ENCODE peak calls at places on chromosome 22, in five cellular contexts. A is H7, V is adipocyte, J is AG04450, N is upper lobe of right lung. P is an unnamed sample. For H3K27me3, the result is how much of the 10 kb centered on the place peaks cover.

GRCh38 chr22:24592846-24593809 is at the start of gene LRRC75B:
- DNase-seq in A (peak), N (peak), J (peak), V (peak), P (peak)

GRCh38 chr22:23790819-23791736 is 4.3 kb downstream of the SMARCB1 start:
- DNase-seq in N (no peak), V (peak), J (no peak), A (peak), P (peak)

GRCh38 chr22:25060522-25061071 is 108.1 kb downstream of the KIAA1671 start:
- DNase-seq in J (no peak), N (no peak), V (no peak), A (peak), P (no peak)

GRCh38 chr22:46652081-46652929 is 32.1 kb downstream of the GRAMD4 start:
- DNase-seq in J (no peak), A (no peak), V (no peak), N (no peak), P (peak)

GRCh38 chr22:31079095-31079642 is 1.9 kb upstream of the SMTN start:
- DNase-seq in N (no peak), A (peak), V (no peak), J (no peak), P (peak)

GRCh38 chr22:23225724-23226496 is 45.6 kb downstream of the BCR start:
- DNase-seq in A (peak), J (no peak), V (peak), N (peak), P (no peak)

GRCh38 chr22:50261615-50262459 is at the start of gene MAPK12:
- DNase-seq in A (peak), V (peak), N (no peak), J (no peak), P (peak)

GRCh38 chr22:23678133-23678532 is 12.7 kb upstream of the RGL4 start:
- DNase-seq in A (no peak), N (peak), J (no peak), V (no peak), P (no peak)

GRCh38 chr22:19645905-19646304 is 68.4 kb upstream of the SEPTIN5 start:
- DNase-seq in J (no peak), N (no peak), V (no peak), A (no peak), P (no peak)

GRCh38 chr22:29141078-29141688 is 64.5 kb upstream of the EMID1 start:
- DNase-seq in J (no peak), A (peak), N (no peak), V (no peak), P (no peak)

GRCh38 chr22:21933899-21934298 is 18.7 kb downstream of the PPM1F start:
- DNase-seq in N (no peak), J (no peak), A (no peak), V (no peak), P (no peak)

DNA sequence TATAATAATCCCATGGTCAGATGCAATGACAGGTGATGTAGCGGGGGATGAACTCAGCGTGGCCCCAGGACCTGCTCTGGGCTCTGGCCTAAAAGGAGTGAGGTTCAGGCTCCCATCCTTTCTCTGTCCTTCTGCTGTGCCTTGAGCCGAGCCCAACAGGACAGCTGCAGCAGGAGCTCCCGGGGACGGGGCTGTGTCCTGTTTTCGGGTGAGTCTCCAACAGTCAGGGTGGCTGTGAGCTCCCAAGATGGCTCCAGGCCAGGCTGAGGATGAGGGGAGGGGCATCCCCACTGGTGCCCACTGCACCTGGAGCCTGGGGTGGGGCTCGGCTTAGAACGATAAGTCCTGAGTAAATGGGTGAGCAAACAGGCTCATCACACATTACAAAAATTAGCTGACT is 1385.0 kb downstream of the BRD1 start:
- DNase-seq in J (no peak), A (no peak), N (no peak), V (no peak), P (no peak)
- H3K27me3 ChIP-seq in J (under half), A (under half), N (under half), V (under half), P (under half)

DNA sequence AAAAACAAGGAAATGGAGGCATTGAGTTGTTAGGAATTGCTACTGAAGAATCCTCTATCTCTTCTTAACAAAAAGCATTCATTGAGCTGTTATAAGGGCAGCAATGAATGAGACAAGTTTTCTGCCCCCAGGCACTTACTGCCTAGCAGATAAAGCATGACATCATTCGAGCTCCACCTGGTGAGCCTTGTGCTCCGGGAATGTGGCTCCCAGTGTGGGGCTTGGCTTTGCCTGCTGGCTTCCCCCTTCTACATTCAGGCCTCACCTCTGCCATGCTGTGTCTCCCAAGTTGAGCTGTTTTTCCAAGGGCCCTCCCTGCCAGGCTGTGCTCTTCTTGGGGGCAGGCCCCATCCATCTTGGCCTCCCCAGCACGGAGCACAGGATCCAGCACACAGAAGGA is 56.9 kb upstream of the EIF3D start:
- DNase-seq in A (peak), J (no peak), N (no peak), V (no peak), P (no peak)
- H3K27me3 ChIP-seq in A (under half), J (under half), N (under half), V (under half), P (under half)

DNA sequence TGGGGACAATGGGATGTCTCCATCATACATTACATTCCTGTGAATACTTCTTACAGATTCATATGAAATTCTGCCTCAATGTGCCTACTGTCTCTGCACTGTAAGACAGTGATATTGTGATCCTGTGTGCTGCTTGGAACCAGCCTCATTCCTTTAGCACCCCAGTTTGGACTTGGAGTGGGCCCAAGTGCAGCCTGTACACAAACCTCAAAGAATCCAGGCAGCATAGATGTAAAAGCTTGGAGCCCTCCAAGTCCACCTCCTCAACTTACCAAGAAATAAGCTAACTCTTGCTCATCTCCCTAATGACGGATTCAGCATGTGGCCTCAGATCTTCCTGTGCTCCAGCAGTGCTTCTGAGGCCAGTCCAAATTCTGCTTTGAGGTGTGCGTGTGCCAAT is 24.4 kb downstream of the GRAP2 start:
- DNase-seq in N (no peak), V (no peak), A (no peak), J (no peak), P (no peak)
- H3K27me3 ChIP-seq in N (under half), V (half or more), A (under half), J (under half), P (under half)

GRCh38 chr22:27674524-27674923 is 127.0 kb downstream of the MN1 start:
- DNase-seq in V (no peak), A (no peak), N (no peak), J (no peak), P (no peak)
- H3K27me3 ChIP-seq in V (under half), A (under half), N (under half), J (under half), P (under half)

GRCh38 chr22:42717197-42717967 is 3.3 kb downstream of the A4GALT start:
- DNase-seq in N (no peak), V (no peak), J (no peak), A (peak), P (no peak)

GRCh38 chr22:42719656-42720262 is 911 bp downstream of the A4GALT start:
- DNase-seq in J (no peak), A (peak), V (no peak), N (no peak), P (no peak)

GRCh38 chr22:42721045-42721434 is 370 bp upstream of the A4GALT start:
- DNase-seq in J (no peak), N (no peak), V (peak), A (peak), P (no peak)

GRCh38 chr22:42720263-42721044 is at the start of gene A4GALT:
- DNase-seq in N (no peak), J (no peak), A (peak), V (peak), P (peak)

DNA sequence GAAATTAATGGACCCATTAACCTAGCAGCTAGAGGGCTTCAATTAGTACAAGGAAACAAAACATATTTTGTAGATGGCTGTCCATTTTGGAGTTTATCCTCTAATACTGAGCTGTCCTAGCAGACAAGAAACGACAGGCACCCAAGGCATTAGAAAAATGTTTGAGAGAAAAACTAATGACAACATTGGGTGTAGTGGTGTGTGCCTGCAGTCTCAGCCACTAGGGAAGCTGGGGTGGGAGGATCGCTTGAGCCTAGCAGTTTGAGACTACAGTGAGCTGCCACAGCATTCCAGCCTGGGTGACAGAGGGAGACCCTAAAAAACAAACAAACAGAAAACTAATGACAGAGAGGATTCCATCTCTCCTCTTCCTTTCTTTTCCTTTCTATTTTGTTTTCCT is 1.5 kb downstream of the A4GALT start:
- DNase-seq in J (no peak), N (no peak), V (peak), A (no peak), P (no peak)
- H3K27me3 ChIP-seq in J (under half), N (under half), V (under half), A (under half), P (under half)

DNA sequence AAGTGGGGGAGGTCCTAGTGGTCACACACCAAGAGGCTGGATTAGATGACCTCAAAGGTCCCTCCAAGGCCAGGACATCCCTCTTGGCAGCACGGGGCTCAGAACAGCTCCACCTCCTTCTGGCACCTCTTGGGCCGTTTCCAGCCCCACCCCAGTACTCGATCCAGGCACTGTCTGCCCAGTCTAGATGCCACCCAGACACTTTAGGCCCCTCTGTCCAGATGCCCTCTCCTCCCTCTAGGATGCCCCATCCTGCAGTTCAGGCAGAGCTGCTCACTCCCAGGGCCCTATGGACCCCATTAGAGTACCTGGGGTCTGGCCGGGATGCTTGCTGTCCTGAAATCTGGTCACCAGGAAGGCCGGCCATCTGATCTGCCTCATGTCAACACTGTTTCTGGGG is 34.7 kb upstream of the PRR5 start:
- DNase-seq in A (peak), V (no peak), N (no peak), J (no peak), P (no peak)
- H3K27me3 ChIP-seq in A (under half), V (under half), N (under half), J (under half), P (under half)

GRCh38 chr22:44799077-44799931 is 46.9 kb downstream of the ARHGAP8 start:
- DNase-seq in V (no peak), N (no peak), A (peak), J (no peak), P (no peak)

GRCh38 chr22:44804327-44804726 is 52.0 kb downstream of the ARHGAP8 start:
- DNase-seq in V (no peak), J (no peak), N (no peak), A (no peak), P (no peak)

GRCh38 chr22:44801476-44801875 is 49.1 kb downstream of the ARHGAP8 start:
- DNase-seq in N (no peak), J (no peak), V (no peak), A (no peak), P (no peak)

GRCh38 chr22:44802956-44803355 is 50.6 kb downstream of the ARHGAP8 start:
- DNase-seq in N (no peak), A (no peak), J (no peak), V (no peak), P (no peak)

DNA sequence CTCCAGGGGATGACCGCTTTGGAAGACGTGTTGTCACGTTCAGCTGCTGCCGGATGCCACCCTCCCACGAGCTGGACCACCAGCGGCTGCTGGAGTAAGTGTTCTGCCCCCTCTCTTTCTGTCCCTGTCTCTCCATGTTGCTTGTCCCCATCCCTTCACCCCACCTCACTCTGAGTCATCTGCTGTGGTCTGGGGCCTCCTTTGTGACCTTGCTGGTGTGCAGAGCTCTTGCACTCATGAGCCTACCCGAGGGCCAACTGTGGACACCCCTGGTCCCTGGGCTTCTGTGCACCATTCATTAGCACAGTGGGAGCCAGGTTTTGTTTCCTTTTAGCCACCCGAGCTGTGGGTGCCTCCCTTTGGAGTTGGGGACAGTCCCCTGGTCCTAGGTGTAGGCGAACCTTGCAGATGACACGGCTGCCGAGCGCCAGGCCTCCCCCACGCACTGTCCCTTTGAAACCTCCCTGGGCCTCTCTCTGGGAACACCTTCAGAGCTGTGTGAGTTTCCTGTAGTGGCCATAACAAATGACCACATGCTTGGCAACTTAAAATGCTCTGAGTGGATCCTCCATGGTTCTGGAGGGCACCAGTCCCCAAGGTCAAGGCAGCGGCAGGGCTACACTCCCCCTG is 49.8 kb downstream of the ARHGAP8 start:
- DNase-seq in N (no peak), J (no peak), V (no peak), A (no peak), P (no peak)
- H3K27me3 ChIP-seq in N (under half), J (under half), V (half or more), A (under half), P (under half)